ENCODE peak calls at places on chromosomes 3 and 15, in six cellular contexts. E, A, T, L, N and U are unnamed samples.

GRCh38 chr3:139710212-139710611 is 32.4 kb upstream of the NMNAT3 start:
- DNase-seq in E (no peak), A (no peak), T (no peak), L (no peak), N (no peak), U (no peak)

GRCh38 chr3:123584284-123584987 is 417 bp downstream of the HACD2 start:
- DNase-seq in E (peak), A (peak), T (peak), L (no peak), N (no peak), U (no peak)

GRCh38 chr15:77819841-77820728 is 187.4 kb upstream of the LINGO1 start:
- DNase-seq in E (no peak), A (peak), T (peak), L (no peak), N (no peak), U (peak)

GRCh38 chr3:16357191-16357590 is 92.2 kb downstream of the OXNAD1 start:
- DNase-seq in E (no peak), A (no peak), T (peak), L (no peak), N (peak), U (no peak)

GRCh38 chr3:30258426-30259392 is 347.7 kb upstream of the TGFBR2 start:
- DNase-seq in E (no peak), A (no peak), T (peak), L (no peak), N (peak), U (no peak)

GRCh38 chr15:101008158-101009139 is 89.3 kb downstream of the LRRK1 start:
- DNase-seq in E (peak), A (peak), T (peak), L (peak), N (peak), U (peak)

GRCh38 chr3:130457681-130458080 is 59.3 kb upstream of the COL6A6 start:
- DNase-seq in E (no peak), A (no peak), T (no peak), L (no peak), N (no peak), U (no peak)

GRCh38 chr3:78736863-78737262 is 1030.9 kb downstream of the ROBO1 start:
- DNase-seq in E (no peak), A (no peak), T (no peak), L (no peak), N (peak), U (peak)

GRCh38 chr3:33063651-33064051 is 33.3 kb downstream of the GLB1 start:
- DNase-seq in E (peak), A (no peak), T (peak), L (no peak), N (peak), U (no peak)

GRCh38 chr3:30894521-30895289 is at the start of gene GADL1:
- DNase-seq in E (no peak), A (peak), T (peak), L (peak), N (peak), U (peak)

GRCh38 chr3:71247221-71247947 is 336.1 kb downstream of the FOXP1 start:
- DNase-seq in E (peak), A (peak), T (peak), L (no peak), N (peak), U (peak)

GRCh38 chr3:27454914-27455313 is 29.3 kb downstream of the SLC4A7 start:
- DNase-seq in E (no peak), A (no peak), T (no peak), L (no peak), N (peak), U (no peak)

GRCh38 chr15:50358805-50359204 is 3.8 kb upstream of the GABPB1 start:
- DNase-seq in E (peak), A (no peak), T (peak), L (no peak), N (peak), U (peak)

GRCh38 chr3:50627407-50628051 is 10.6 kb downstream of the MAPKAPK3 start:
- DNase-seq in E (no peak), A (no peak), T (peak), L (no peak), N (peak), U (peak)

GRCh38 chr3:18580268-18580667 is 155.1 kb upstream of the SATB1 start:
- DNase-seq in E (peak), A (no peak), T (no peak), L (no peak), N (no peak), U (no peak)

GRCh38 chr15:39511915-39512260 is 69.0 kb upstream of the THBS1 start:
- DNase-seq in E (no peak), A (no peak), T (peak), L (no peak), N (peak), U (no peak)

GRCh38 chr3:42056840-42057239 is 34.3 kb upstream of the TRAK1 start:
- DNase-seq in E (no peak), A (no peak), T (no peak), L (no peak), N (no peak), U (no peak)

GRCh38 chr15:34365836-34366235 is 1.2 kb downstream of the LPCAT4 start:
- DNase-seq in E (peak), A (no peak), T (no peak), L (no peak), N (no peak), U (no peak)

GRCh38 chr3:111729087-111729846 is 129.8 kb upstream of the PHLDB2 start:
- DNase-seq in E (no peak), A (no peak), T (peak), L (peak), N (peak), U (no peak)

GRCh38 chr15:39624806-39625205 is 43.9 kb downstream of the THBS1 start:
- DNase-seq in E (no peak), A (peak), T (peak), L (peak), N (peak), U (peak)

GRCh38 chr15:99993681-99994131 is 260.5 kb upstream of the LYSMD4 start:
- DNase-seq in E (no peak), A (peak), T (no peak), L (no peak), N (no peak), U (no peak)

GRCh38 chr3:167716920-167717319 is 17.8 kb downstream of the PDCD10 start:
- DNase-seq in E (no peak), A (no peak), T (no peak), L (no peak), N (no peak), U (no peak)

GRCh38 chr15:25776071-25776740 is 86.9 kb downstream of the ATP10A start:
- DNase-seq in E (no peak), A (no peak), T (no peak), L (no peak), N (no peak), U (no peak)

GRCh38 chr3:193134895-193135294 is 106.1 kb upstream of the PLAAT1 start:
- DNase-seq in E (no peak), A (no peak), T (peak), L (no peak), N (peak), U (peak)

GRCh38 chr3:111852540-111852939 is 6.5 kb upstream of the PHLDB2 start:
- DNase-seq in E (no peak), A (no peak), T (no peak), L (no peak), N (no peak), U (no peak)

GRCh38 chr3:59609967-59610366 is 560.1 kb upstream of the CFAP20DC start:
- DNase-seq in E (no peak), A (peak), T (no peak), L (no peak), N (no peak), U (no peak)

GRCh38 chr15:78830514-78831228 is 19.4 kb upstream of the ADAMTS7 start:
- DNase-seq in E (peak), A (no peak), T (no peak), L (no peak), N (no peak), U (no peak)

GRCh38 chr3:53162672-53163458 is 1.9 kb downstream of the PRKCD start:
- DNase-seq in E (peak), A (no peak), T (no peak), L (no peak), N (no peak), U (no peak)

DNA sequence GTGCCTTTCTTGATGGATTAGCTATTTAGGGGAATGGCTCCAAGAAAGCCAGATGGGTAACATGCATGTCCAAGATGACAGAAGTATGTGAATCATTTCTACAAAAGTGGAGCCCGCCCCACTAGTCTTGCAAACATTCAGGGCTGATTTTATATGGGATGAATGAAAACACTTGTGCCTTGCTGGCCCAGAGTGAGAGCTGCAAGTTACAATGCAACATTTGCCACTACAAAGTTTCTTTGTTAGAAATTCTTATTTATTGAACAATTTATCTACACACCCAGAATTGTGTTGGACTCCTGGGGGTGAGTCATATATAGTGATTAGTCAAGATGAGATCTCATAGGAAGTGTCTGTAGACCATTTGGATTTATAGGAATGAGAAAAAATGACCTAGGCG is 53.3 kb upstream of the DCBLD2 start:
- DNase-seq in E (no peak), A (no peak), T (peak), L (no peak), N (peak), U (peak)
- H3K27ac ChIP-seq in E (no peak), A (no peak), T (no peak), L (no peak), N (no peak), U (no peak)

DNA sequence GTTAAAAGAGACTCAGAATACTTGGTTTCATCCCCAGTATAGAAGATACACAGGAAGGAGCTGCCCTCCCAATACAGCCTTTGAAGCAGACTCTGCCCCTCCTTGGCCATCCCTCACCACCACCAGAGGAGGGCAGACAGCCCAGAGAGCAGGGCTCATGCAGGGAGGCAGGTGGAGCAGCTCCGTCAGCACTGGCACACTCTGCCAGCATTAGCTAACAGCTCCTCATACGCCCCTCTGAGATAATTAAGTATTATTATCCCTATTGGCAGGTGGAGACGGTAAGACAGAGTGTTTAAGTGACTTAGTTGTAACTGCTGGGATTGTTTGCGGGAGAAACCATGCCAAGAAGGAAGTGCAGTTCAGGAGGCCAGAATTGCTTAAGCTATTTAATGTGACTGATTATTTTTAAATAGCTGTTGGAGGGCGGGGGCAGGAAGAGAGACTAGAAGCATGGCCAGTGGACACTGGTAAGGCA is 434.0 kb downstream of the EPHB1 start:
- DNase-seq in E (no peak), A (no peak), T (peak), L (no peak), N (no peak), U (no peak)
- TF ChIP-seq CTCF in E (no peak), A (peak), T (no peak), L (no peak), N (no peak), U (no peak)

GRCh38 chr3:11563749-11564148 is 80.0 kb downstream of the VGLL4 start:
- DNase-seq in E (no peak), A (no peak), T (no peak), L (no peak), N (no peak), U (no peak)
- H3K27ac ChIP-seq in E (no peak), A (no peak), T (no peak), L (no peak), N (no peak), U (peak)

GRCh38 chr15:55530861-55531313 is 22.9 kb upstream of the DNAAF4 start:
- DNase-seq in E (peak), A (no peak), T (peak), L (no peak), N (peak), U (no peak)

GRCh38 chr15:55532944-55533343 is 24.9 kb upstream of the DNAAF4 start:
- DNase-seq in E (peak), A (no peak), T (no peak), L (no peak), N (no peak), U (no peak)

GRCh38 chr15:55535436-55535835 is 27.4 kb upstream of the DNAAF4 start:
- DNase-seq in E (peak), A (no peak), T (no peak), L (no peak), N (no peak), U (no peak)
- TF ChIP-seq CTCF in E (no peak), A (no peak), T (no peak), L (no peak), N (no peak), U (no peak)

GRCh38 chr15:85607842-85608241 is 186.9 kb downstream of the KLHL25 start:
- DNase-seq in E (no peak), A (no peak), T (peak), L (no peak), N (peak), U (peak)
- H3K27ac ChIP-seq in E (no peak), A (peak), T (peak), L (no peak), N (no peak), U (no peak)

GRCh38 chr3:4425707-4426106 is 41.4 kb downstream of the SUMF1 start:
- DNase-seq in E (no peak), A (no peak), T (peak), L (no peak), N (peak), U (no peak)

GRCh38 chr3:4432233-4432632 is 34.8 kb downstream of the SUMF1 start:
- DNase-seq in E (no peak), A (no peak), T (no peak), L (no peak), N (no peak), U (no peak)

GRCh38 chr3:4426782-4427344 is 40.2 kb downstream of the SUMF1 start:
- DNase-seq in E (peak), A (no peak), T (peak), L (no peak), N (peak), U (no peak)

GRCh38 chr3:4426261-4426781 is 40.7 kb downstream of the SUMF1 start:
- DNase-seq in E (no peak), A (no peak), T (peak), L (no peak), N (peak), U (no peak)

DNA sequence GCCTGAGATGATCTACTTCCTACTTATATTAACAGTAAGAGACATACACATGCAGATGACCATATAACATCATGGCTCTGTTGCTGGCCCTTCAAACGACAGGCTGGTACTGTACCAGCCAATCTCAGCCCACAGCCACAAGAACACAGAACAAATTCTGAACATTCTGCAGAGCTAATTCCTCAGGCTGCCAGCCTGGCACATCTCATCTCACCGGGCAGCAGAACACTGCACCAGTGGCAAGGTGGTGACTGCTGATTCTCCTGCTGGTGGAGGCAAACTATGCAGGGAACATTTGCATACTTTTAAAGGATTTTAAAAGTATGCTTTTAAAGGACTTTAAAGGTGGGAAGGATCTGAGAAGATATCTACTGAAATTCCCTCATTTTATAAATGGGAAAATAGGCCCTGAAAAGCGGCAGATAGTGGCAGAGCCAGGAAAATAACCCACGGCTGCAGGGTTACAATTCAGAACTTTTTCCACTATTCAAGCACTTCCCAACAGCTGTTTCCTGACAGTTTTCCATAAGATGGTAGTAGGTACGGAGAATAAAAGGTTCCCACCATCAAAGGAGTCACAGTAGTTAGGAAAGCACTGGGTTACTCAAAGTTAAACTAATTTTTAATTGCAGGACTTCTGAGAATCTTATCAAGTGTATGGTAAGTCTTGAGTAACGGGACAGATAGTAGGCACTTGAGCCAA is 37.3 kb downstream of the SUMF1 start:
- DNase-seq in E (no peak), A (no peak), T (no peak), L (no peak), N (no peak), U (no peak)
- TF ChIP-seq CTCF in E (no peak), A (no peak), T (no peak), L (no peak), N (no peak), U (no peak)

GRCh38 chr15:68210409-68210756 is 5.3 kb upstream of the CALML4 start:
- DNase-seq in E (no peak), A (no peak), T (no peak), L (no peak), N (no peak), U (no peak)
- H3K27ac ChIP-seq in E (peak), A (no peak), T (no peak), L (no peak), N (peak), U (peak)

GRCh38 chr15:38012894-38013293 is 78.5 kb downstream of the TMCO5A start:
- DNase-seq in E (peak), A (no peak), T (no peak), L (no peak), N (no peak), U (no peak)

GRCh38 chr15:38005949-38006800 is 71.7 kb downstream of the TMCO5A start:
- DNase-seq in E (no peak), A (no peak), T (no peak), L (no peak), N (peak), U (no peak)

DNA sequence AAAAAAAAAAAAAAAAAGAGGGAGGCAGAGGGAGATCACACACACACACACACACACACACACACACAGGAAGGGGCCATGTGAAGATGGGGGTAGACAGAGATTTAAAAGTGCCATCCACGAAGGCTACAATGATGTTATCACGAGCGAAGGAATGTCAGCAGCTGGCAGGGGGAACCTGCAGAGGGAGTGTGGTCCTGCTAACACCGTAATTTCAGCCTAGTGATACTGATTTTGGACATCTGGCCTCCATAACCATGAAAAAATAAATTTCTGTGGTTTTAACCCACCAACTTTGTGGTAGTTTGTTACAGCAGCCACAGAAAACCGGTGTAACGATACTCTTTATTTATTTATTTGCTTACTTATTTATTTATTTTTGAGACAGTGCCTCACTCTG is 76.0 kb downstream of the TMCO5A start:
- DNase-seq in E (no peak), A (no peak), T (peak), L (no peak), N (no peak), U (no peak)
- TF ChIP-seq CTCF in E (no peak), A (no peak), T (peak), L (no peak), N (no peak), U (no peak)

GRCh38 chr3:58164916-58165821 is 45.6 kb downstream of the DNASE1L3 start:
- DNase-seq in E (no peak), A (no peak), T (peak), L (peak), N (no peak), U (no peak)

GRCh38 chr3:58163234-58163633 is 47.5 kb downstream of the DNASE1L3 start:
- DNase-seq in E (no peak), A (no peak), T (peak), L (peak), N (peak), U (no peak)

GRCh38 chr3:58167431-58168351 is 43.1 kb downstream of the DNASE1L3 start:
- DNase-seq in E (peak), A (no peak), T (peak), L (peak), N (peak), U (peak)

GRCh38 chr3:58161435-58162398 is 49.1 kb downstream of the DNASE1L3 start:
- DNase-seq in E (no peak), A (peak), T (peak), L (peak), N (peak), U (peak)

GRCh38 chr3:58164199-58164879 is 46.4 kb downstream of the DNASE1L3 start:
- DNase-seq in E (no peak), A (peak), T (peak), L (peak), N (peak), U (no peak)
- H3K27ac ChIP-seq in E (no peak), A (peak), T (peak), L (no peak), N (no peak), U (peak)